ENCODE peak calls at places on chromosomes 5 and 9, in six cellular contexts. R is pancreas; V is WERI-Rb-1; I is uterus; Q is right cardiac atrium; W is CD8-positive, alpha-beta T cell. X is an unnamed sample.

GRCh38 chr9:133290751-133291302 is 15.8 kb upstream of the ABO start:
- DNase-seq in W (no peak), R (no peak), I (no peak), V (peak; percentile 41), Q (no peak), X (no peak)

GRCh38 chr5:132777209-132778069 is at the start of gene SEPTIN8:
- DNase-seq in R (peak; percentile 43), Q (peak; percentile 86), I (peak; percentile 70), V (peak; percentile 53), W (peak; percentile 33), X (peak; percentile 32)

GRCh38 chr9:1869843-1870242 is 145.3 kb upstream of the SMARCA2 start:
- DNase-seq in R (no peak), Q (no peak), I (no peak), W (no peak), V (peak; percentile 43), X (peak; percentile 8)

GRCh38 chr9:129989740-129990139 is 53.2 kb downstream of the FNBP1 start:
- DNase-seq in R (no peak), W (no peak), I (no peak), Q (peak; percentile 49), V (no peak), X (no peak)

GRCh38 chr5:148623741-148624140 is 30.6 kb downstream of the HTR4 start:
- DNase-seq in Q (no peak), R (no peak), I (no peak), W (no peak), V (no peak), X (no peak)

GRCh38 chr5:67170783-67171182 is 25.8 kb downstream of the CD180 start:
- DNase-seq in I (no peak), Q (no peak), W (no peak), R (no peak), V (no peak), X (no peak)

GRCh38 chr5:154830596-154830995 is 19.8 kb downstream of the FAXDC2 start:
- DNase-seq in R (no peak), W (no peak), V (no peak), I (no peak), Q (no peak), X (no peak)

GRCh38 chr5:2222246-2222645 is 339.5 kb upstream of the IRX4 start:
- DNase-seq in I (no peak), Q (no peak), V (no peak), R (no peak), W (no peak), X (no peak)

GRCh38 chr5:146344155-146345118 is 5.8 kb downstream of the POU4F3 start:
- DNase-seq in Q (peak; percentile 64), R (no peak), I (no peak), W (no peak), V (no peak), X (no peak)

GRCh38 chr5:6527749-6528455 is 79.2 kb downstream of the UBE2QL1 start:
- DNase-seq in R (no peak), I (no peak), W (no peak), V (no peak), Q (no peak), X (no peak)

GRCh38 chr5:60505373-60505772 is 194.6 kb downstream of the DEPDC1B start:
- DNase-seq in V (no peak), Q (no peak), W (no peak), R (no peak), I (no peak), X (no peak)

GRCh38 chr9:82456621-82457020 is 468.0 kb downstream of the SPATA31D1 start:
- DNase-seq in V (no peak), W (no peak), Q (no peak), R (no peak), I (no peak), X (no peak)

GRCh38 chr9:126874546-126875314 is 14.3 kb downstream of the ZBTB34 start:
- DNase-seq in Q (no peak), W (no peak), R (no peak), V (no peak), I (no peak), X (no peak)

GRCh38 chr9:111730937-111731567 is 63.7 kb downstream of the SHOC1 start:
- DNase-seq in Q (no peak), V (no peak), R (no peak), W (no peak), I (no peak), X (no peak)

GRCh38 chr9:96603305-96604004 is 16.2 kb downstream of the CDC14B start:
- DNase-seq in W (no peak), I (no peak), R (no peak), V (no peak), Q (no peak), X (peak; percentile 34)

GRCh38 chr9:123761905-123762605 is 167.9 kb downstream of the DENND1A start:
- DNase-seq in I (no peak), W (no peak), V (no peak), R (no peak), Q (no peak), X (no peak)
- H3K27ac ChIP-seq in I (no peak overlapping the region), W (no peak overlapping the region), V (no peak overlapping the region), R (no peak overlapping the region), Q (no peak overlapping the region), X (no peak overlapping the region)

GRCh38 chr9:117418111-117418510 is 3.3 kb upstream of the ASTN2 start:
- DNase-seq in I (no peak), V (no peak), W (no peak), Q (no peak), R (no peak), X (no peak)
- H3K27me3 ChIP-seq in I (peaks cover 9% of the 10 kb centered on the region), V (no peaks in the 10 kb centered on the region), W (peaks cover 5% of the 10 kb centered on the region), Q (no peaks in the 10 kb centered on the region), R (no peaks in the 10 kb centered on the region), X (no peaks in the 10 kb centered on the region)

GRCh38 chr5:72171667-72172066 is 64.4 kb downstream of the MAP1B start:
- DNase-seq in R (no peak), Q (no peak), W (peak; percentile 18), V (no peak), I (no peak), X (no peak)

GRCh38 chr5:72167790-72168189 is 60.5 kb downstream of the MAP1B start:
- DNase-seq in V (no peak), W (no peak), Q (peak; percentile 75), R (no peak), I (peak; percentile 66), X (no peak)

GRCh38 chr5:72167257-72167656 is 60.0 kb downstream of the MAP1B start:
- DNase-seq in I (no peak), R (no peak), Q (no peak), W (no peak), V (no peak), X (no peak)

GRCh38 chr5:72172832-72173231 is 65.6 kb downstream of the MAP1B start:
- DNase-seq in W (no peak), V (peak; percentile 57), Q (no peak), R (no peak), I (no peak), X (no peak)

GRCh38 chr5:72170101-72170500 is 62.8 kb downstream of the MAP1B start:
- DNase-seq in Q (no peak), R (no peak), V (no peak), I (no peak), W (no peak), X (no peak)
- H3K27ac ChIP-seq in Q (no peak overlapping the region), R (no peak overlapping the region), V (no peak overlapping the region), I (no peak overlapping the region), W (no peak overlapping the region), X (no peak overlapping the region)

GRCh38 chr5:93569295-93570164 is 11.5 kb downstream of the NR2F1-AS1 start:
- DNase-seq in R (no peak), V (no peak), W (no peak), Q (no peak), I (no peak), X (no peak)
- H3K27me3 ChIP-seq in R (no peaks in the 10 kb centered on the region), V (peaks cover 31% of the 10 kb centered on the region), W (peaks cover 36% of the 10 kb centered on the region), Q (no peaks in the 10 kb centered on the region), I (no peaks in the 10 kb centered on the region), X (peaks cover 16% of the 10 kb centered on the region)

DNA sequence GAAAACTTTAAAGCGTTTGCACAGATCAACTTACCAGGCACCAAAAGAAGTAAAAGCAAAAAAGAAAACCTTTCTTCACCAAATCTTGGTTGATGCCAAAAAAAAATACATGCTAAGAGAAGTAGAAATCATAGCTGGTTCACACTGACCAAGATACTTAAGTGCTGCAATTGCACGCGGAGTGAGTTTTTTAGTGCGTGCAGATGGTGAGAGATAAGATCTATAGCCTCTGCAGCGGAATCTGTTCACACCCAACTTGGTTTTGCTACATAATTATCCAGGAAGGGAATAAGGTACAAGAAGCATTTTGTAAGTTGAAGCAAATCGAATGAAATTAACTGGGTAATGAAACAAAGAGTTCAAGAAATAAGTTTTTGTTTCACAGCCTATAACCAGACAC is 36.4 kb upstream of the CCDC152 start:
- DNase-seq in W (no peak), R (no peak), I (no peak), Q (no peak), V (no peak), X (no peak)
- H3K27ac ChIP-seq in W (no peak overlapping the region), R (no peak overlapping the region), I (no peak overlapping the region), Q (no peak overlapping the region), V (no peak overlapping the region), X (no peak overlapping the region)

DNA sequence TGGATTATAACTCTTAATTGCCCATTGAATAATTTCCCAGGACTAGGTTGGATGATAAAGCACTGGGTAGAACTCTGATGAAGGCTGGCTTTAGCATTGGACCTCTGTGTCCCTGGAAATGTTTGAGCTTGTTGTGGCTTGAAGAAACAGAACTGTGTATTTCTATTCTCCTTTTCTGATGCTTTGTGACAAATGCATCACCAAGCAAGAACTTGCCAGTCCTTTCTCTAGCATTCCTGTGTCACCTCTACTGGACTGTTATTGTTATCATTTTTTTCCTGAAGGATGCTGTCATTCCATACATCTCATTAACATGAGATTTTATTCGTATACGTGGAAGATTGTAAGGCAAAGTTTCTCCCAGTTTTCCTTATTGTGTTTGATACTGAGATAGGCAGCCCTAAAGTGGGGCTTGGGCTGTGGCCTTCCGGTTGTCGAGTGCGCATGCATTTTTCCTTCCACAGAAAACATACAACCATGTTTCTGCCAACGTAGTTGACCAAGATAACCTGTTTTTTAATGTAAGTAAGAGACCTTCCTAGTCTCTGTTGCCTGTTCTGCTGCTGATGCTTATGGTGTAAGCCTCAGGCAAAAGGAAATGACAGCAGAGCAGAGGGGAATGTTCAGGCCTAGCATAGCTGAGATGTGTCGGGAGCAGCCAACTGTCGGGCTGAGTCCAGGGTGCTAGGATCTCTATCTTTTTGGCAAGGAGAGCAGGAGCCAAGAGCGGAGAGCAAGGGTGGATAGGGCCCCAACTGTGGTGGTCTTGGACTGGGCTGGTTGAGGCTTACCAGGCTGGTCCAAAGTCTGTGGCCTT is 2.3 kb downstream of the NTRK2 start:
- DNase-seq in W (no peak), I (no peak), Q (no peak), V (no peak), R (no peak), X (no peak)
- H3K27me3 ChIP-seq in W (no peaks in the 10 kb centered on the region), I (peaks cover 9% of the 10 kb centered on the region), Q (no peaks in the 10 kb centered on the region), V (peaks cover 81% of the 10 kb centered on the region), R (no peaks in the 10 kb centered on the region), X (peaks cover 9% of the 10 kb centered on the region)

GRCh38 chr5:57887851-57888621 is 405.4 kb upstream of the ACTBL2 start:
- DNase-seq in V (peak; percentile 69), I (no peak), Q (no peak), R (peak; percentile 50), W (no peak), X (peak; percentile 39)
- H3K27ac ChIP-seq in V (no peak overlapping the region), I (no peak overlapping the region), Q (no peak overlapping the region), R (no peak overlapping the region), W (no peak overlapping the region), X (no peak overlapping the region)

GRCh38 chr5:117732264-117732663 is 1157.6 kb upstream of the SEMA6A start:
- DNase-seq in Q (no peak), V (no peak), I (no peak), R (no peak), W (no peak), X (no peak)

GRCh38 chr5:117736693-117737092 is 1162.1 kb upstream of the SEMA6A start:
- DNase-seq in Q (no peak), W (no peak), R (no peak), V (no peak), I (no peak), X (no peak)

GRCh38 chr5:117731445-117731844 is 1156.8 kb upstream of the SEMA6A start:
- DNase-seq in W (no peak), I (no peak), Q (no peak), R (no peak), V (no peak), X (no peak)
- H3K27me3 ChIP-seq in W (no peaks in the 10 kb centered on the region), I (no peaks in the 10 kb centered on the region), Q (no peaks in the 10 kb centered on the region), R (no peaks in the 10 kb centered on the region), V (no peaks in the 10 kb centered on the region), X (no peaks in the 10 kb centered on the region)